ENCODE peak calls at places on chromosomes 12 and 14, in five cellular contexts. M, R, L, X and V are unnamed samples.

GRCh38 chr14:99716091-99716849 is 32.2 kb downstream of the CYP46A1 start:
- DNase-seq in X (no peak), R (no peak), L (no peak), M (no peak), V (no peak)

GRCh38 chr12:99984271-99985128 is at the start of gene ANKS1B:
- DNase-seq in M (peak), L (peak), X (peak), R (peak), V (peak)

GRCh38 chr14:74219806-74220205 is 19.4 kb upstream of the VSX2 start:
- DNase-seq in L (no peak), X (no peak), M (no peak), R (no peak), V (no peak)

GRCh38 chr14:96121660-96122395 is 82.7 kb downstream of the C14orf132 start:
- DNase-seq in R (no peak), X (peak), L (peak), M (peak), V (peak)

GRCh38 chr12:51517800-51518199 is 73.2 kb upstream of the SCN8A start:
- DNase-seq in X (peak), R (no peak), L (no peak), M (no peak), V (no peak)

GRCh38 chr14:100726812-100727564 is at the start of gene DLK1:
- DNase-seq in X (no peak), R (no peak), M (no peak), L (no peak), V (no peak)

GRCh38 chr12:93767524-93767863 is 90.3 kb downstream of the CRADD start:
- DNase-seq in X (no peak), R (no peak), M (no peak), L (no peak), V (no peak)

GRCh38 chr12:113030875-113031525 is 25.5 kb upstream of the DTX1 start:
- DNase-seq in L (peak), X (peak), M (peak), R (peak), V (peak)

GRCh38 chr14:59582845-59583509 is 6.4 kb upstream of the CCDC175 start:
- DNase-seq in X (no peak), R (no peak), M (no peak), L (no peak), V (peak)

GRCh38 chr14:55500708-55501107 is 60.3 kb upstream of the TBPL2 start:
- DNase-seq in L (no peak), X (no peak), R (no peak), M (no peak), V (no peak)

GRCh38 chr12:52614381-52615207 is 3.8 kb downstream of the KRT73 start:
- DNase-seq in M (no peak), L (no peak), X (no peak), R (no peak), V (no peak)

GRCh38 chr14:38553586-38553985 is 297.7 kb upstream of the CLEC14A start:
- DNase-seq in X (peak), M (peak), R (no peak), L (peak), V (no peak)

GRCh38 chr12:120399531-120399930 is 30.6 kb upstream of the MSI1 start:
- DNase-seq in L (peak), M (peak), X (peak), R (no peak), V (peak)

GRCh38 chr12:114688256-114688845 is 4.4 kb upstream of the TBX3 start:
- DNase-seq in X (no peak), M (no peak), R (no peak), L (no peak), V (no peak)

GRCh38 chr12:546920-547845 is 87.4 kb downstream of the B4GALNT3 start:
- DNase-seq in R (peak), M (peak), L (peak), X (peak), V (peak)

GRCh38 chr14:67553547-67553946 is 20.5 kb downstream of the PLEKHH1 start:
- DNase-seq in L (no peak), X (no peak), M (no peak), R (no peak), V (no peak)

GRCh38 chr12:113358381-113359132 is at the start of gene PLBD2:
- DNase-seq in X (peak), M (peak), R (peak), L (peak), V (peak)

GRCh38 chr12:40828593-40828990 is 136.4 kb downstream of the CNTN1 start:
- DNase-seq in R (no peak), L (no peak), M (no peak), X (no peak), V (no peak)
- H3K4me3 ChIP-seq in R (no peak), L (no peak), M (no peak), X (no peak), V (no peak)

GRCh38 chr12:89528434-89528833 is 2.6 kb upstream of the POC1B start:
- DNase-seq in M (no peak), R (no peak), X (no peak), L (no peak), V (no peak)

GRCh38 chr12:89524201-89525001 is at the start of gene GALNT4:
- DNase-seq in M (peak), R (peak), X (peak), L (peak), V (peak)

GRCh38 chr12:89529738-89530137 is 3.9 kb upstream of the POC1B start:
- DNase-seq in L (peak), X (peak), M (peak), R (peak), V (peak)

GRCh38 chr12:89525002-89525823 is 617 bp upstream of the GALNT4 start:
- DNase-seq in M (peak), L (no peak), R (peak), X (peak), V (peak)

DNA sequence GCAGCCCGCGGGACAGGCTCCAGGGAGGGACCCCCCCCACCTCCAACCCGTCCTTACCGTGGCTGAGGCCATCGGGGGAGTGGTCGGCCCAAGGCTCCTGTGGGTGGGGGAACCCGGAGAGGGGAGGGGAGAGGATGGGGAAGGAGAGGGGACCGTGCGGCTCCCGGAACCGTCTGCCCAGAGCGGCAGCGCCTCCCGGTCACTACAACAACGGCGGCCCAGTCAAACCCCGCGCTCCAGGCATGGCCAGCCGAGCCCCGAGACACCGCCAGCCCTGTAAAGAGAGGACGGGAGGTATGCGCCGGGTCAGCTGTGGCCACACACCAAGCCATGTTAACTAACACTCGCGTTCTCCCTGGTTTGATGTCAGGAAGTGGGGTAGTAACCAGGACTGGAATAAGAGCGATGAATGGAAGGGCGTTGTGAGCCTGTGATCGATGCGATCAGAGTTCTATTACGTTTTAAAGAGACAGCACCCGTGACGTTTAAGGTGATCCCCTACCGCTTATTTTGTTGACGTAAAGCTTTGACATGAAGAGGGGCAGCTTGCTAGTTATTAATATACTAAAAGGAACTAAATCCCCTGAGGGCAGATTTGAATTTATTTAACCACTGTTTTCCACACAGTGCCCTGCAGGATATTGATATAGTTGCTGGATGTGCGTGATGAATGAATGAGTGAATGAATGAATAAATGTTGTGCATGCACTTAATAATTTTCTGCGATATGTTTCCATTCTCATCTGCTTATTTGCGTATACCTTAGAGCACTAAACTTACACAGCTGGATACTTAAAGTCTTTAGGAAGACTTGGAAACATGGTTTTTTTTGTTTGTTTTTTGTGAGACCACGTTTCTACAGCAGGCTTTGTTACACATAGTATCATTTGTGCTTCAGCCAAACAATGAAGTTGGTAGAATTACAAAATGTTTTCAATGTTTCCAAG is at the start of gene POC1B:
- DNase-seq in M (peak), R (peak), X (peak), L (peak), V (peak)
- TF ChIP-seq CTCF in M (no peak), R (no peak), X (no peak), L (no peak), V (no peak)

DNA sequence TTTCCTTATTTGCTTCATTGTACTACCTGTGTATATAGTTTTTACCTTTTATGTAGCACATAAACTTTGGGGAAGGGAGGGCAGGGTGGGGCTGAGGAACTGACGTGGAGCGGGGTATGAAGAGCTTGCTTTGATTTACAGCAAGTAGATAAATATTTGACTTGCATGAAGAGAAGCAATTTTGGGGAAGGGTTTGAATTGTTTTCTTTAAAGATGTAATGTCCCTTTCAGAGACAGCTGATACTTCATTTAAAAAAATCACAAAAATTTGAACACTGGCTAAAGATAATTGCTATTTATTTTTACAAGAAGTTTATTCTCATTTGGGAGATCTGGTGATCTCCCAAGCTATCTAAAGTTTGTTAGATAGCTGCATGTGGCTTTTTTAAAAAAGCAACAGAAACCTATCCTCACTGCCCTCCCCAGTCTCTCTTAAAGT is 4.1 kb downstream of the CDKN1B start:
- DNase-seq in R (peak), M (peak), L (no peak), X (no peak), V (peak)
- H3K4me3 ChIP-seq in R (peak), M (peak), L (no peak), X (peak), V (peak)

DNA sequence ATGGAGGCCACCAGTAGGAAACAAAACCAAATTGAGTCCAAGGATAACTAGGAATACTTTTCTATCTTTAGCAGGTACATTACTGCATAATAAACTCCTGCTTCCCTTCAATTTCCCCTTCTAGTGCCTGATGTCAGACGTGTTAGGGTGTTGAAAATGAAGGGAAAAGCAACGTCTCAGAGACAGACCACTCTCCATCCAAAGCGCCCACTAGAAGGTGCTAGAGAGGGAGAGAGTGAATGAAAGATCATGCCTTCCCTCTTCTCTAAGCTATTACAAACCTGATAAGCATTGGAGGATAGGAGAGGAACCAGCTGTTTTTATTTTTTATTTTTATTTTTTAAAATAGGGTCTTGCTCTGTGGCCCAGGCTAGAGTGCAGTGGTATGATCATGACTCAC is 64.1 kb downstream of the ZNF641 start:
- DNase-seq in M (peak), X (peak), L (peak), R (peak), V (peak)
- TF ChIP-seq CTCF in M (peak), X (peak), L (peak), R (peak), V (peak)

GRCh38 chr14:35368993-35369392 is 35.6 kb downstream of the NFKBIA start:
- DNase-seq in M (no peak), L (no peak), X (no peak), R (no peak), V (no peak)
- H3K4me3 ChIP-seq in M (peak), L (no peak), X (no peak), R (no peak), V (no peak)

DNA sequence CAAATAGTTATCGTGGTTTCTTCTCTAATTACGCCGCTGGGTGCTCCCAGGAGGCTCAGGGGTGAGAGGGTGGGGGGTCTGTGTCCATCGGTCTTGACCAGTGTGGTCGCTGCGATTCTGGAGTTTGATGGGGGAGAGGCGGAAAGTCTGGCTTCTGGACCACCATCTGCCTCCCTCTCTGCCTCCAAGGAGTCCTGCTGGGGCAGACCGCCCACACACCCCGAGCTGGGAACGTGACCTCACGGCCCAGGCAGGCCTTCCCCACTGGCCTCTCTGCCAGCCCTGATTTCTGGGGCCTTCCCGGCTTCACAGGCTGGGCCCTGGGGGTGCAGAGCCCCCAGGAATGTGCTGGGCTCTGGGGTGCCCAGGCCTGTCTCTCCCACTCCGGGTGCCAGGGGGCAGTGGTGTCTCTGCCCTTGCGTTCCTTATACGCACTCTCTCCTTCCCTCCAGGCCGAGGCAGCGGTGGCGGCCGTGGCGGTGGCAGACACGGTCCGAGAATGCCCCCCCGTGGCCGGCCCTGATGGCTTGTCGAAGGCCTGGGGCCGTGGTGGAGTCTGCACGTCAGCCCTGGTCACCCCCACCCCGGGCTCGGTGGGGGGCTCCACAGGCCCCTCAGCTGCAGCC is 19.0 kb downstream of the KIF26A start:
- DNase-seq in L (no peak), X (no peak), M (no peak), R (no peak), V (no peak)
- TF ChIP-seq CTCF in L (no peak), X (no peak), M (peak), R (no peak), V (no peak)

GRCh38 chr12:75334384-75335030 is at the start of gene GLIPR1L1:
- DNase-seq in R (peak), M (peak), L (peak), X (peak), V (peak)
- H3K4me3 ChIP-seq in R (peak), M (peak), L (peak), X (peak), V (peak)

GRCh38 chr12:6182279-6182898 is 17.8 kb upstream of the CD9 start:
- DNase-seq in L (peak), X (peak), R (no peak), M (peak), V (peak)

GRCh38 chr12:6181166-6181565 is 19.0 kb upstream of the CD9 start:
- DNase-seq in L (no peak), X (no peak), M (no peak), R (no peak), V (no peak)

GRCh38 chr12:6178981-6179761 is 21.0 kb upstream of the CD9 start:
- DNase-seq in X (peak), L (peak), R (no peak), M (peak), V (peak)

GRCh38 chr12:6181583-6182278 is 18.5 kb upstream of the CD9 start:
- DNase-seq in R (no peak), L (no peak), X (no peak), M (no peak), V (no peak)

GRCh38 chr12:6180300-6181051 is 19.7 kb upstream of the CD9 start:
- DNase-seq in M (peak), L (peak), R (peak), X (peak), V (peak)
- TF ChIP-seq CTCF in M (no peak), L (no peak), R (no peak), X (no peak), V (no peak)

DNA sequence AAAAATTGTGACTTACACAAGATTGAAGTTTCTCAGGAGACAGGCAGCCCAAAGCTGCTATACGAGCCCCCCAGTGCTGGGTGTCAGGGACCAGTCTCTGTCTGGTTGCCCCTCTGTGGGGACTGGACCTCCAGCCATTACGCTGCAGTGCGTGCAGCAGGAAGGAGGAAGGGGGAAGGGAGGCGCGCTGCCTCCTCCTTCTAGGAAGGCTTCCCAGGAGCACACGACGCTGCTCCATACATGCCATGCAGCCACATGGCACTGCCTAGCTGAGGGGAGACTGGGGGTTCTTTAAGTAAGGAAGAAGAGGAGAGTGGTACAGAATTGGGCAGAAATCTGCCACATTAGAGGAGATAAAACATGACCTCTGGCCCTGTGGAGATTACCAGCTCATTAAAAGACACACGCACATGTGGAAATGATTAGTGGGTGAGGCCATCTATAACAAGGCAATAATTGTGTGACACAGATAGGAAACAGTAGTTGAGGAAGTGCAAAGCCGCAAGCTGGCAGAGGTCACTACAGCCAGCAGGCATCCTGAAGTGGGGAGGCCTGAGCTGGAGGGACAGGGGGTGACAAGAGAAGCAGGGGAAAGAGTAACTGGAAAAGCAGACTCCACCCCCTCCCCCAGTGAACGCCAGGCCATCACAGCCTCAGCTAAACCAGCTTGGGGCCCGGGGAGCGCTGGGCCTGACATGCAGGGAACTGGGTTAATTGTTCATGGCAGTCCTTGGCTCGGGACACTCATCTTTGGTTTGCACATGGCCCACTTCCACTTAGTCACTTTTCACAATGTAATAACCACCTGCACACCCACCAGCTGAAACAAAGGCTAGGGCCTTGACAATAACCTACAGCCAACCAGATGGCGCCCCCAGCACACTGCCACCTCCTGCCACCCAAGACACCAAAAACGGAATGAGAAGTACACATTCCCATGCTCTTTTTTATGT is 39.6 kb downstream of the CCDC88C start:
- DNase-seq in M (no peak), L (no peak), R (no peak), X (no peak), V (peak)
- H3K4me3 ChIP-seq in M (no peak), L (no peak), R (no peak), X (no peak), V (no peak)

GRCh38 chr14:36424478-36425102 is 95.4 kb downstream of the NKX2-1 start:
- DNase-seq in R (no peak), X (no peak), M (no peak), L (no peak), V (no peak)
- TF ChIP-seq CTCF in R (no peak), X (no peak), M (no peak), L (no peak), V (no peak)